ENCODE peak calls at places on chromosome 14, in nine cellular contexts. R is non-pigmented ciliary epithelial cell, W is mesenchymal stem cell, P is H7, D is fibroblast of the aortic adventitia, M is thyroid gland, J is T-cell, X is LHCN-M2, I is aorta. U is an unnamed sample.

GRCh38 chr14:99660794-99661193 is 15.9 kb downstream of the HHIPL1 start:
- DNase-seq in R (no peak), W (no peak), P (peak), D (no peak), M (no peak), J (no peak), X (no peak), I (no peak), U (no peak)

GRCh38 chr14:99037777-99038176 is 234.2 kb downstream of the BCL11B start:
- DNase-seq in R (no peak), W (no peak), P (peak), D (no peak), M (no peak), J (no peak), X (no peak), I (no peak), U (peak)

GRCh38 chr14:60654303-60654925 is 5.1 kb upstream of the SIX1 start:
- DNase-seq in R (no peak), W (no peak), P (no peak), D (peak), M (no peak), J (no peak), X (peak), I (no peak), U (no peak)

GRCh38 chr14:59679872-59680271 is 103.3 kb upstream of the CCDC175 start:
- DNase-seq in R (no peak), W (peak), P (no peak), D (peak), M (peak), J (no peak), X (peak), I (no peak), U (no peak)

GRCh38 chr14:75046899-75047298 is 4.4 kb downstream of the MLH3 start:
- DNase-seq in R (no peak), W (peak), P (no peak), D (peak), M (no peak), J (no peak), X (peak), I (no peak), U (no peak)

GRCh38 chr14:73784065-73784987 is 67.3 kb upstream of the PTGR2 start:
- DNase-seq in R (no peak), W (peak), P (no peak), D (peak), M (peak), J (no peak), X (peak), I (peak), U (peak)

GRCh38 chr14:38948171-38948570 is 154.9 kb downstream of the SEC23A start:
- DNase-seq in R (no peak), W (no peak), P (no peak), D (peak), M (no peak), J (no peak), X (peak), I (no peak), U (no peak)

GRCh38 chr14:88825078-88825458 is 617 bp downstream of the TTC8 start:
- DNase-seq in R (no peak), W (peak), P (peak), D (peak), M (no peak), J (no peak), X (no peak), I (no peak), U (no peak)

GRCh38 chr14:61894452-61895077 is 132.3 kb downstream of the SNAPC1 start:
- DNase-seq in R (peak), W (peak), P (peak), D (peak), M (peak), J (peak), X (peak), I (peak), U (peak)

GRCh38 chr14:92670177-92670576 is 78.2 kb downstream of the LGMN start:
- DNase-seq in R (no peak), W (no peak), P (no peak), D (peak), M (no peak), J (no peak), X (peak), I (no peak), U (no peak)